ENCODE peak calls at places on chromosomes 16 and 17, in five cellular contexts. E, H, J, N and K are unnamed samples. For H3K4me1 and H3K36me3, the result is how much of the 10 kb centered on the place peaks cover.

GRCh38 chr17:79082311-79083190 is 7.9 kb downstream of the ENGASE start:
- DNase-seq in E (peak), H (peak), J (peak), N (no peak), K (no peak)

GRCh38 chr17:6465206-6466003 is 21.1 kb downstream of the PIMREG start:
- DNase-seq in E (no peak), H (no peak), J (no peak), N (no peak), K (no peak)

GRCh38 chr16:17457997-17458396 is 12.8 kb downstream of the XYLT1 start:
- DNase-seq in E (no peak), H (no peak), J (no peak), N (no peak), K (no peak)

GRCh38 chr17:9032583-9032982 is 11.3 kb downstream of the NTN1 start:
- DNase-seq in E (no peak), H (no peak), J (no peak), N (no peak), K (no peak)

GRCh38 chr16:50209548-50210265 is 56.6 kb downstream of the TENT4B start:
- DNase-seq in E (no peak), H (no peak), J (no peak), N (no peak), K (peak)

GRCh38 chr17:8912060-8912981 is 44.8 kb upstream of the PIK3R6 start:
- DNase-seq in E (no peak), H (no peak), J (no peak), N (no peak), K (no peak)

GRCh38 chr16:3645504-3646347 is 8.8 kb upstream of the DNASE1 start:
- DNase-seq in E (no peak), H (no peak), J (no peak), N (no peak), K (no peak)

GRCh38 chr16:20818929-20819585 is 12.7 kb downstream of the REXO5 start:
- DNase-seq in E (no peak), H (no peak), J (no peak), N (no peak), K (no peak)

GRCh38 chr17:79008666-79009387 is 737 bp downstream of the CANT1 start:
- DNase-seq in E (no peak), H (no peak), J (peak), N (no peak), K (peak)

GRCh38 chr17:67628580-67629013 is 89.1 kb upstream of the NOL11 start:
- DNase-seq in E (no peak), H (no peak), J (no peak), N (no peak), K (no peak)

GRCh38 chr16:16075463-16076399 is 126.3 kb downstream of the ABCC1 start:
- DNase-seq in E (no peak), H (peak), J (peak), N (peak), K (peak)

GRCh38 chr17:13030459-13031305 is 12.9 kb upstream of the ELAC2 start:
- DNase-seq in E (peak), H (no peak), J (no peak), N (no peak), K (no peak)

GRCh38 chr17:44865231-44865660 is 17.6 kb downstream of the HIGD1B start:
- DNase-seq in E (peak), H (peak), J (peak), N (peak), K (peak)

GRCh38 chr16:31148896-31149295 is 970 bp downstream of the PRSS36 start:
- DNase-seq in E (no peak), H (no peak), J (no peak), N (no peak), K (no peak)

GRCh38 chr17:38454528-38454927 is 26.3 kb downstream of the ARHGAP23 start:
- DNase-seq in E (peak), H (peak), J (peak), N (peak), K (peak)

GRCh38 chr16:7849891-7850290 is 517.2 kb downstream of the RBFOX1 start:
- DNase-seq in E (no peak), H (no peak), J (no peak), N (no peak), K (no peak)

GRCh38 chr16:85002643-85003042 is 8.7 kb downstream of the ZDHHC7 start:
- DNase-seq in E (no peak), H (peak), J (no peak), N (no peak), K (peak)

GRCh38 chr17:28363776-28364650 is 986 bp downstream of the SEBOX start:
- DNase-seq in E (no peak), H (no peak), J (no peak), N (no peak), K (no peak)

GRCh38 chr16:6929868-6930267 is 402.8 kb upstream of the RBFOX1 start:
- DNase-seq in E (no peak), H (no peak), J (no peak), N (no peak), K (no peak)

GRCh38 chr17:73705594-73705993 is 61.3 kb upstream of the SDK2 start:
- DNase-seq in E (peak), H (no peak), J (no peak), N (no peak), K (no peak)

GRCh38 chr17:66684256-66684655 is 150.7 kb upstream of the CACNG5 start:
- DNase-seq in E (peak), H (no peak), J (no peak), N (no peak), K (no peak)

GRCh38 chr16:77594798-77595625 is 127.3 kb upstream of the NUDT7 start:
- DNase-seq in E (no peak), H (no peak), J (no peak), N (no peak), K (no peak)

GRCh38 chr16:87936375-87937230 is at the start of gene CA5A:
- DNase-seq in E (no peak), H (no peak), J (no peak), N (no peak), K (no peak)

GRCh38 chr17:55609737-55610201 is 98.5 kb upstream of the SMIM36 start:
- DNase-seq in E (peak), H (no peak), J (peak), N (peak), K (no peak)

GRCh38 chr17:73519621-73520368 is 124.5 kb downstream of the SDK2 start:
- DNase-seq in E (no peak), H (no peak), J (no peak), N (no peak), K (no peak)

GRCh38 chr16:67917140-67917851 is 14.4 kb downstream of the CTRL start:
- DNase-seq in E (no peak), H (peak), J (peak), N (no peak), K (peak)

GRCh38 chr17:45018514-45019176 is 32.8 kb downstream of the DCAKD start:
- DNase-seq in E (peak), H (no peak), J (peak), N (no peak), K (no peak)

GRCh38 chr16:83701494-83701893 is 106.3 kb upstream of the HSBP1 start:
- DNase-seq in E (peak), H (peak), J (no peak), N (no peak), K (no peak)

GRCh38 chr17:73415782-73416181 is 104.0 kb upstream of the CDC42EP4 start:
- DNase-seq in E (no peak), H (no peak), J (no peak), N (no peak), K (no peak)

GRCh38 chr17:64496348-64496785 is 487 bp downstream of the POLG2 start:
- DNase-seq in E (peak), H (no peak), J (no peak), N (no peak), K (no peak)

GRCh38 chr16:80569440-80570105 is 28.8 kb downstream of the DYNLRB2 start:
- DNase-seq in E (peak), H (no peak), J (no peak), N (no peak), K (no peak)

GRCh38 chr17:70116919-70117318 is 41.9 kb downstream of the KCNJ16 start:
- DNase-seq in E (no peak), H (no peak), J (no peak), N (no peak), K (no peak)

GRCh38 chr17:71338396-71338795 is 782.4 kb upstream of the SOX9 start:
- DNase-seq in E (peak), H (no peak), J (no peak), N (no peak), K (no peak)

GRCh38 chr17:19978206-19978802 is 676 bp upstream of the AKAP10 start:
- DNase-seq in E (no peak), H (no peak), J (no peak), N (no peak), K (no peak)

GRCh38 chr17:68011199-68011665 is 15.0 kb upstream of the C17orf58 start:
- DNase-seq in E (peak), H (peak), J (no peak), N (no peak), K (peak)

GRCh38 chr16:86931410-86931941 is 353.1 kb downstream of the FOXL1 start:
- DNase-seq in E (peak), H (peak), J (peak), N (no peak), K (no peak)

GRCh38 chr16:73405851-73406250 is 357.9 kb upstream of the ZFHX3 start:
- DNase-seq in E (no peak), H (no peak), J (no peak), N (no peak), K (no peak)

GRCh38 chr17:2064511-2064910 is 9.6 kb downstream of the HIC1 start:
- DNase-seq in E (no peak), H (no peak), J (no peak), N (no peak), K (no peak)
- H3K4me1 ChIP-seq in E (under half), H (half or more), J (under half), N (half or more), K (under half)

GRCh38 chr16:56945847-56946527 is 14.0 kb downstream of the HERPUD1 start:
- DNase-seq in E (no peak), H (no peak), J (peak), N (no peak), K (no peak)
- H3K36me3 ChIP-seq in E (under half), H (half or more), J (under half), N (under half), K (half or more)

GRCh38 chr17:76446449-76447231 is 6.3 kb downstream of the UBE2O start:
- DNase-seq in E (peak), H (no peak), J (no peak), N (no peak), K (no peak)
- H3K4me1 ChIP-seq in E (half or more), H (half or more), J (under half), N (under half), K (under half)

DNA sequence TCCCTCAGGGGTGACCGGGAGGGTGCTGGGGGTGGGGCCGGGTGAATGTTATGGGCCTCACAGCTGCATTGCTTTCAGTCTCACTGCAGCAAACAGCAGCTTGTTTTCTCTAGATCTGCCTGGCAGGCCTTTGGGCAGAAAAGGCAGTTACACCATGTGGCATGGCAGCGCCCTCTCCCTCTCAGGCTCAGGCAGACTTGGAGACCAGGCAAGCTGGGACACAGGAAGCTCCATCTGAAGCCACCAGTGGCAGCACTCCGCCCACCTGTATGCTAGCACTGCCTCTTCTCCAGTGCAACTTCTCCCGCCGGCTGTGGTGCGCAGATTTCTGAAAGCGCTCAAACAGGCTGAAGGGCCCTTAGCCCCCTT is 66.4 kb downstream of the MPRIP start:
- DNase-seq in E (no peak), H (no peak), J (no peak), N (no peak), K (no peak)
- H3K36me3 ChIP-seq in E (half or more), H (under half), J (under half), N (under half), K (under half)

GRCh38 chr17:7587831-7588230 is 2.1 kb downstream of the SOX15 start:
- DNase-seq in E (peak), H (no peak), J (no peak), N (no peak), K (no peak)
- H3K4me1 ChIP-seq in E (half or more), H (half or more), J (under half), N (half or more), K (under half)

DNA sequence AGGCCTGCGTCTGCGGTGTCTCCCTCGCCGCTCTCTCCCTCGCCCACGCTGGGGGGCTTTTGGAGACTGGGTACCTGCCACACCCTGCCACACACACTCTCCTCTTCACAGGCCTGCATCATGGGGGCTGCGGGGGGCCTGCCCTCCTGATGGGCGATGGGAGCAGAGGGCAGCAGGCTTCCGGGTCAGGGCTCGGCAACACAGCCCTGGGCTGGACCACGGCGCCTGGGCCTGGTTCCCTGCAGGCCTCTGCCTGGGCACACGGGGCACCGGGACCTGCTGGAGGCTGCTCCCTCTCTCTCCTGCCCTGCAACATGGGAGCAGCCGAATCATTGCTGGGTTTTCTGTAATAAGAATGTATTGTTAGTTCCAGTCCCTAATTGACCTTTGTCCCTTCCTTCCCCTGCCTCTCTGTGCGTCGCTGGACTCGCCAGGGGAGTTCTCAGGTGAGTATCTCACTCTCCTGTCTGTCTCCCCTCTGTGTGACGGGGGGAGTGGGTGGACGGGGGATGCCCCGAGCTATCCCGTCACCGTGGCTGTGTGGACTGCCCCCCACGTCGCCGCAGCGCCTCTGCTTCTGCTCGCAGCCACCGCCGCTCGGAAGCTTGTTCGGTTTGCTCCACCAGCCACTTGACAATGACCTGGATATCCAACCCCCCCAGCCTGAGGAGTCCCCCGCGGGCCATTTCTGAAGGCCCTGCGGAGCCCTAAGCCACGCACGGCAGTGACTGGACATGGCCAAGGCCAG is 13.5 kb downstream of the NME3 start:
- DNase-seq in E (no peak), H (no peak), J (no peak), N (no peak), K (no peak)
- H3K36me3 ChIP-seq in E (under half), H (half or more), J (under half), N (under half), K (under half)

GRCh38 chr17:46115687-46116086 is 77.5 kb downstream of the KANSL1 start:
- DNase-seq in E (no peak), H (no peak), J (no peak), N (no peak), K (no peak)

GRCh38 chr17:46118969-46119368 is 74.3 kb downstream of the KANSL1 start:
- DNase-seq in E (no peak), H (no peak), J (no peak), N (no peak), K (no peak)

GRCh38 chr17:46120078-46120477 is 73.2 kb downstream of the KANSL1 start:
- DNase-seq in E (no peak), H (no peak), J (no peak), N (no peak), K (no peak)

GRCh38 chr17:46117117-46117516 is 76.1 kb downstream of the KANSL1 start:
- DNase-seq in E (no peak), H (no peak), J (no peak), N (no peak), K (no peak)

GRCh38 chr17:46117850-46118696 is 75.2 kb downstream of the KANSL1 start:
- DNase-seq in E (no peak), H (no peak), J (no peak), N (no peak), K (no peak)
- H3K4me1 ChIP-seq in E (under half), H (half or more), J (under half), N (half or more), K (half or more)

GRCh38 chr16:58226790-58227189 is 28.9 kb upstream of the CSNK2A2 start:
- DNase-seq in E (no peak), H (no peak), J (no peak), N (no peak), K (no peak)
- H3K36me3 ChIP-seq in E (under half), H (under half), J (under half), N (under half), K (under half)